ENCODE peak calls at places on chromosomes 6 and 20, in eight cellular contexts. S is fibroblast of the aortic adventitia, K is mesendoderm, F is astrocyte of the spinal cord, J is GM12865, Z is Peyer's patch, X is fibroblast of pulmonary artery, T is IMR-90. W is an unnamed sample.

GRCh38 chr6:2503816-2504494 is 246.8 kb downstream of the MYLK4 start:
- DNase-seq in S (no peak), K (peak; percentile 8), F (peak; percentile 62), J (no peak), Z (no peak), X (peak; percentile 61), T (peak; percentile 53), W (peak; percentile 58)

GRCh38 chr6:159844737-159845645 is 44.9 kb downstream of the PNLDC1 start:
- DNase-seq in S (no peak), K (no peak), F (no peak), J (no peak), Z (no peak), X (no peak), T (no peak), W (no peak)

GRCh38 chr6:55212147-55212546 is 37.8 kb downstream of the HCRTR2 start:
- DNase-seq in S (no peak), K (no peak), F (peak; percentile 13), J (no peak), Z (no peak), X (peak; percentile 20), T (peak; percentile 1), W (peak; percentile 40)

GRCh38 chr20:15446373-15446772 is 1109.0 kb upstream of the FLRT3 start:
- DNase-seq in S (no peak), K (no peak), F (peak; percentile 0), J (no peak), Z (no peak), X (no peak), T (no peak), W (peak; percentile 47)

GRCh38 chr20:36606171-36607116 is 865 bp downstream of the RAB5IF start:
- DNase-seq in S (peak; percentile 47), K (peak; percentile 75), F (peak; percentile 9), J (peak; percentile 28), Z (no peak), X (peak; percentile 59), T (peak; percentile 21), W (peak; percentile 59)

GRCh38 chr6:28953039-28953872 is 29.5 kb upstream of the TRIM27 start:
- DNase-seq in S (peak; percentile 73), K (peak; percentile 69), F (peak; percentile 64), J (peak; percentile 82), Z (no peak), X (peak; percentile 63), T (peak; percentile 72), W (peak; percentile 67)

GRCh38 chr6:37502703-37503485 is 3.2 kb upstream of the CCDC167 start:
- DNase-seq in S (no peak), K (no peak), F (no peak), J (peak; percentile 68), Z (peak; percentile 30), X (no peak), T (no peak), W (no peak)

GRCh38 chr6:27205375-27206278 is 41.9 kb upstream of the PRSS16 start:
- DNase-seq in S (no peak), K (peak; percentile 93), F (no peak), J (peak; percentile 49), Z (no peak), X (peak; percentile 8), T (peak; percentile 24), W (no peak)

GRCh38 chr6:132456700-132457143 is 55.4 kb upstream of the MOXD1 start:
- DNase-seq in S (no peak), K (peak; percentile 22), F (no peak), J (peak; percentile 86), Z (no peak), X (no peak), T (no peak), W (no peak)

GRCh38 chr6:109793793-109794192 is 102.7 kb downstream of the FIG4 start:
- DNase-seq in S (peak; percentile 98), K (no peak), F (peak; percentile 93), J (no peak), Z (no peak), X (peak; percentile 96), T (peak; percentile 98), W (peak; percentile 96)

GRCh38 chr6:5173862-5174643 is 86.7 kb downstream of the LYRM4 start:
- DNase-seq in S (no peak), K (no peak), F (peak; percentile 27), J (peak; percentile 94), Z (peak; percentile 60), X (no peak), T (peak; percentile 19), W (no peak)

GRCh38 chr20:25269057-25269832 is 21.4 kb downstream of the PYGB start:
- DNase-seq in S (no peak), K (no peak), F (no peak), J (no peak), Z (peak; percentile 8), X (no peak), T (no peak), W (no peak)

GRCh38 chr6:44192428-44193041 is 24.2 kb upstream of the MYMX start:
- DNase-seq in S (no peak), K (peak; percentile 55), F (no peak), J (no peak), Z (no peak), X (no peak), T (no peak), W (no peak)

GRCh38 chr20:49701313-49701731 is 12.4 kb downstream of the B4GALT5 start:
- DNase-seq in S (peak; percentile 60), K (no peak), F (no peak), J (no peak), Z (no peak), X (peak; percentile 54), T (peak; percentile 43), W (peak; percentile 56)

GRCh38 chr6:16533721-16534136 is 227.5 kb downstream of the ATXN1 start:
- DNase-seq in S (no peak), K (peak; percentile 14), F (no peak), J (no peak), Z (no peak), X (no peak), T (peak; percentile 14), W (peak; percentile 18)

GRCh38 chr20:15913661-15914060 is 659.6 kb downstream of the KIF16B start:
- DNase-seq in S (no peak), K (no peak), F (no peak), J (no peak), Z (no peak), X (no peak), T (no peak), W (no peak)

GRCh38 chr20:24836900-24837299 is 112.2 kb upstream of the CST7 start:
- DNase-seq in S (no peak), K (no peak), F (no peak), J (no peak), Z (no peak), X (no peak), T (no peak), W (no peak)

GRCh38 chr6:144953552-144954240 is 668.6 kb downstream of the UTRN start:
- DNase-seq in S (peak; percentile 73), K (peak; percentile 90), F (peak; percentile 77), J (no peak), Z (no peak), X (peak; percentile 64), T (peak; percentile 62), W (peak; percentile 75)

GRCh38 chr6:158048589-158048988 is 66.9 kb downstream of the SYNJ2 start:
- DNase-seq in S (no peak), K (no peak), F (no peak), J (no peak), Z (no peak), X (no peak), T (no peak), W (no peak)

GRCh38 chr6:158047563-158048323 is 66.1 kb downstream of the SYNJ2 start:
- DNase-seq in S (no peak), K (no peak), F (no peak), J (no peak), Z (no peak), X (no peak), T (no peak), W (no peak)

GRCh38 chr6:158046201-158047119 is 64.8 kb downstream of the SYNJ2 start:
- DNase-seq in S (no peak), K (no peak), F (no peak), J (peak; percentile 66), Z (no peak), X (no peak), T (no peak), W (no peak)

GRCh38 chr6:158049055-158050028 is 67.7 kb downstream of the SYNJ2 start:
- DNase-seq in S (no peak), K (no peak), F (no peak), J (no peak), Z (no peak), X (no peak), T (no peak), W (peak; percentile 81)

DNA sequence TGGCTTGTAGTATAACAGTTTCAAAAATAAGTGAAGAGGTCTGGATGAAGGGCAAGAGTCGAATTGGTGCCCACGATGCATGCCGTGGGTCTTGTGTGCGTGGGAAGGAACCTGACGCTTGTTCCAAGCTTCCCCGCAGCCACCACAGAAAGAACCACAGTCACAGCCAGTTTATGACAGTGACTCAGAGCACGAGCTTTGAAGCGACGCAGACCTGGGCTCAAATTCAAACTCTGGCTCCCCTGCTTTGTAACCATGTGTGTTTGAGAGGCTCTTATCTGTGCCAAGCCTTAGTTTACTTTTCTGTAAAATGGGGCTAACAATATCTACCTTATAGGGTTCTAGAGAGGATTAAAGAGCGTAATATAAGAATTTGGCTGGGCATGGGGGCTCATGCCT is 65.5 kb downstream of the SYNJ2 start:
- DNase-seq in S (no peak), K (no peak), F (peak; percentile 75), J (peak; percentile 66), Z (no peak), X (no peak), T (peak; percentile 59), W (no peak)
- H3K4me3 ChIP-seq in S (no peak overlapping the region), K (no peak overlapping the region), F (no peak overlapping the region), J (no peak overlapping the region), Z (no peak overlapping the region), X (no peak overlapping the region), T (no peak overlapping the region), W (no peak overlapping the region)

DNA sequence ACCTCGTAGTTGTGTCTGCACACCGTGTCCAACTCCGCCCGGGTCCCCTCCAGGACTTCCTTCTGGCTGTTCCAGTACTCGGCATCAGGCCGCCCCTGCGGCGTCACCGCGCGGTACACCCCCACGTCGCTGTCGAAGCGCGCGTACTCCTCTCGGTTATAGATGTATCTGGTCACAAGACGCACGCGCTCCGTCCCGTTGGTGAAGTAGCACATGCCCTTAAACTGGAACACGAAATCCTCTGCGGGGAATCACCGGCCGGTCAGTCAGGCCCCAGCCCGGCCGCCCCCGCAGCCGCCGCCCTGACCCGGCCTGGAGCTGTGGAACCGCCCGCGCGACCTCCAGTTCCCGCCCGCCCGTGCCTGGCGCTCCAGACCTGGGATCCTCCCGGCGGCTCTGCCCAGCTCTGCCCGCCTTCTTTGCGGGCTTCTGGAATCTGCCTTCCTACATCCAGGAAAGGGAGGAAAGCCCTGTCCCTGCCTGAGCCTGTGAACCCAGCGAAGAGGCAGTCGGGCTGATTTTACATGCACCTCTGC is 1.6 kb downstream of the HLA-DQB1 start:
- DNase-seq in S (no peak), K (peak; percentile 0), F (no peak), J (peak; percentile 83), Z (no peak), X (no peak), T (no peak), W (peak; percentile 14)
- H3K4me3 ChIP-seq in S (no peak overlapping the region), K (no peak overlapping the region), F (no peak overlapping the region), J (peak overlapping the region; percentile 90), Z (no peak overlapping the region), X (no peak overlapping the region), T (no peak overlapping the region), W (no peak overlapping the region)

GRCh38 chr20:31713312-31714049 is 9.2 kb downstream of the BCL2L1 start:
- DNase-seq in S (peak; percentile 90), K (peak; percentile 90), F (peak; percentile 85), J (no peak), Z (no peak), X (peak; percentile 91), T (peak; percentile 91), W (peak; percentile 73)
- H3K4me3 ChIP-seq in S (peak overlapping the region; percentile 53), K (no peak overlapping the region), F (no peak overlapping the region), J (no peak overlapping the region), Z (no peak overlapping the region), X (peak overlapping the region; percentile 48), T (peak overlapping the region; percentile 12), W (no peak overlapping the region)

GRCh38 chr6:56540232-56540631 is 102.5 kb downstream of the DST start:
- DNase-seq in S (no peak), K (no peak), F (no peak), J (no peak), Z (no peak), X (no peak), T (no peak), W (no peak)
- H3K4me3 ChIP-seq in S (peak overlapping the region; percentile 77), K (no peak overlapping the region), F (peak overlapping the region; percentile 58), J (peak overlapping the region; percentile 61), Z (no peak overlapping the region), X (peak overlapping the region; percentile 73), T (peak overlapping the region; percentile 79), W (peak overlapping the region; percentile 64)